ENCODE peak calls at places on chromosomes 11 and 22, in five cellular contexts. M is hepatocyte; V is CD8-positive, alpha-beta memory T cell; L is right cardiac atrium; Q is breast epithelium. I is an unnamed sample. For H3K9me3 and H3K4me1, the result is how much of the 10 kb centered on the place peaks cover.

GRCh38 chr11:61797263-61797944 is 4.7 kb downstream of the FEN1 start:
- DNase-seq in M (peak), V (peak), L (peak), Q (peak), I (peak)

GRCh38 chr11:94516725-94517124 is 4.5 kb downstream of the C11orf97 start:
- DNase-seq in M (no peak), V (no peak), L (no peak), Q (no peak), I (no peak)

GRCh38 chr11:69080361-69080973 is 31.7 kb downstream of the TPCN2 start:
- DNase-seq in M (no peak), V (peak), L (no peak), Q (no peak), I (peak)

GRCh38 chr11:13837286-13837685 is 125.2 kb upstream of the SPON1 start:
- DNase-seq in M (no peak), V (no peak), L (no peak), Q (no peak), I (no peak)

GRCh38 chr11:101008961-101009684 is 120.5 kb downstream of the PGR start:
- DNase-seq in M (no peak), V (no peak), L (no peak), Q (no peak), I (no peak)

GRCh38 chr22:16965560-16965959 is 42.5 kb downstream of the GAB4 start:
- DNase-seq in M (no peak), V (no peak), L (no peak), Q (no peak), I (no peak)

GRCh38 chr11:12164061-12165014 is 53.9 kb downstream of the MICAL2 start:
- DNase-seq in M (peak), V (no peak), L (no peak), Q (peak), I (no peak)

GRCh38 chr11:67301951-67302516 is 1.3 kb upstream of the SSH3 start:
- DNase-seq in M (peak), V (no peak), L (peak), Q (no peak), I (no peak)

GRCh38 chr11:95142431-95142830 is 52.8 kb downstream of the ENDOD1 start:
- DNase-seq in M (no peak), V (no peak), L (no peak), Q (no peak), I (no peak)

GRCh38 chr11:1199689-1200610 is 22.9 kb upstream of the MUC5B start:
- DNase-seq in M (no peak), V (no peak), L (no peak), Q (no peak), I (no peak)

GRCh38 chr11:77503006-77503405 is 29.1 kb upstream of the PAK1 start:
- DNase-seq in M (peak), V (no peak), L (no peak), Q (no peak), I (no peak)

GRCh38 chr22:28821452-28821851 is 21.1 kb upstream of the XBP1 start:
- DNase-seq in M (no peak), V (no peak), L (no peak), Q (no peak), I (no peak)

GRCh38 chr11:12189543-12190235 is 79.3 kb downstream of the MICAL2 start:
- DNase-seq in M (no peak), V (peak), L (no peak), Q (peak), I (no peak)

GRCh38 chr11:28461846-28462245 is 353.7 kb downstream of the METTL15 start:
- DNase-seq in M (no peak), V (no peak), L (no peak), Q (no peak), I (no peak)

GRCh38 chr11:111469200-111469599 is 43.0 kb downstream of the BTG4 start:
- DNase-seq in M (no peak), V (no peak), L (no peak), Q (no peak), I (no peak)

DNA sequence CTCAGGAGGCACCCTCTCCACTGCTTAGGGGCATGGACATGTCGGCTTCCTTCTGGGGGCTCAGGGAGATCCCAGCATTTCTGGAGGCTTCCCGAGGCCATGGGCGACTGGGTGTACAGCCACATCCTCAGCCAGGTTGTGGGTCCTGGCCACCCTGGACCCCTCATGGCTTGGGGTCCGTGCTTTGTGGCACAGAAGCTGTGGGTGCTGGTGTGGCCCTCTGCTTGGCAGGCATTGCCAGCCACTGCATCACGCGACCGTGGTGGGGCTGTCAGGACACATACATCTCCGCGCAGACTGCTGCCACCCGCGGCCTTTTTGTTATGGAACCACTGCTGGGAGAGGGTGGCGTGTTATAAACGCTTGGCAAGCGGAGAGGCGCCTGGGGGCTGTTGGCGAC is 1174.9 kb downstream of the BRD1 start:
- DNase-seq in M (no peak), V (no peak), L (peak), Q (no peak), I (no peak)
- H3K9me3 ChIP-seq in M (under half), V (under half), L (under half), Q (under half), I (under half)

GRCh38 chr22:22818202-22818538 is 69.4 kb upstream of the IGLL5 start:
- DNase-seq in M (no peak), V (no peak), L (no peak), Q (no peak), I (no peak)

GRCh38 chr22:22820626-22821025 is 67.0 kb upstream of the IGLL5 start:
- DNase-seq in M (no peak), V (peak), L (no peak), Q (no peak), I (no peak)

GRCh38 chr22:22818861-22819855 is 68.5 kb upstream of the IGLL5 start:
- DNase-seq in M (no peak), V (peak), L (no peak), Q (no peak), I (peak)

GRCh38 chr22:22821340-22821739 is 66.3 kb upstream of the IGLL5 start:
- DNase-seq in M (no peak), V (no peak), L (no peak), Q (no peak), I (no peak)

DNA sequence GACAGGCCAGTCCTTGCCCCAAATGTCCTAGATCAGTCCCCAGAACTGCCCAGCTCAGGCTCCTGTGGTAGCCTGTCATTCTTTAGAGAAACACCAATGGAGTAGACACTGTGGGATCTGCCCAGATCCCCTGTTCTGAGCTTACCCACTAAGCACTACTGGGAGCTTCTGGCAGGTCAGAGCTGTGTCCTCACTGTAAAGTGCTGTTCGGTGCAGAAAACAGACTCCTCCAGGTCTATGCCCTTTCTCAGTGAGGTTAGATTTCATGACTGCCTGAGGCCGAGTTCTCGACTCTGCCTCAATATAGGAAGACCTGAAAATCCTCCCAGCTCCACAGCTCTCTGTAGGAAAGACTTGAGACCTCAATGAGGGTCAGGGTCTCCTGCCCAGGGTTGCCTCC is 67.5 kb upstream of the IGLL5 start:
- DNase-seq in M (no peak), V (no peak), L (no peak), Q (no peak), I (no peak)
- H3K4me1 ChIP-seq in M (under half), V (half or more), L (under half), Q (under half), I (half or more)

GRCh38 chr11:36431429-36432092 is 78.5 kb downstream of the TRAF6 start:
- DNase-seq in M (peak), V (no peak), L (no peak), Q (no peak), I (no peak)

GRCh38 chr11:36432747-36433146 is 77.3 kb downstream of the TRAF6 start:
- DNase-seq in M (no peak), V (no peak), L (no peak), Q (no peak), I (no peak)

GRCh38 chr11:36433896-36434295 is 76.2 kb downstream of the TRAF6 start:
- DNase-seq in M (no peak), V (no peak), L (no peak), Q (no peak), I (no peak)

GRCh38 chr11:36436084-36436483 is 74.0 kb downstream of the TRAF6 start:
- DNase-seq in M (no peak), V (no peak), L (no peak), Q (no peak), I (no peak)

GRCh38 chr11:36432093-36432469 is 78.0 kb downstream of the TRAF6 start:
- DNase-seq in M (no peak), V (no peak), L (no peak), Q (no peak), I (no peak)
- H3K9me3 ChIP-seq in M (under half), V (under half), L (under half), Q (under half), I (under half)

GRCh38 chr11:118910309-118911112 is 15.2 kb downstream of the BCL9L start:
- DNase-seq in M (peak), V (peak), L (peak), Q (peak), I (peak)
- H3K4me1 ChIP-seq in M (half or more), V (half or more), L (half or more), Q (half or more), I (half or more)

DNA sequence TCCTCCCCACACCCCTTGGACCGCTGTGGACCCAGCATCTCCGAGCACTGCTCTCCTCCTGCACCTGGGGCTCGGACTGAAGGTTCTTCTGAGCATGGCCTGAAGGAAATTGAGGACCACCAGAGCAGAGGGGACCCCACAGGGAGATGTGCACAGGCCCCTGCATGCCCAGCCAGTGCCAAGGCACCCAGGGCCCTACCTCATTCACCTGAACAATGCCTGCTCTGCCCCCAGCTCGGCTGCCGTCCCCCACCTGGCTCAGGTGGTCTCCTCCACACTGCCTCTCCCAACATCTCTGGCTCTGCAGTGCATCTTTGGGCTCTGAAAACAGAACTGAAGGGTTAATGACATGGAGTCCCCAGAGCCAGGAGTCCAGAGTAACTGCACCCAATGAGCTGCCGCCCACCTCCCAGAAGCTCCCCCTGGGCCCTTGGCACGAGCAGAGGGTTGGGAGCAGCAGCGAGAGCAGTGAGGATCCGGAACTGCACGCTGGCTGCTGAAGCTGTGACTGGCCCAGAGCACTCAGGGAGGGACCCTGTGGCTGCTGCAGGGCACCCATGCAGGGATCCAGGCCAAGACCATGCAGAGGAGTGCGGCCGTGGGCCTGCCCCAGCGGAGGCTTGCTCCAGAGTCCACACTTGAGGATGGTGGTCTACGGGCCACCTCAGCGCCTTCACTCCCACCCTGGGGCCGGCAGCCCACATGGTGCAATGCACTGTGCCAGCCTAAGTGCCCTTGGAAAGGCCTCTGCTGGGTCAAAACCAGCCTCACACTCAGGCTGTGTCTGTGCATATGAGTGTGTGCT is 686.0 kb downstream of the TBC1D22A start:
- DNase-seq in M (no peak), V (no peak), L (no peak), Q (no peak), I (no peak)
- H3K9me3 ChIP-seq in M (under half), V (under half), L (under half), Q (under half), I (under half)